ENCODE peak calls at places on chromosome 16, in four cellular contexts. W is osteocyte, R is AG04450, O is psoas muscle. Z is an unnamed sample.

GRCh38 chr16:65121870-65122723 is at the start of gene CDH11:
- DNase-seq in W (peak; percentile 93), R (peak; percentile 55), O (peak; percentile 71), Z (no peak)

GRCh38 chr16:48053346-48053745 is 102.4 kb downstream of the ABCC12 start:
- DNase-seq in W (no peak), R (peak; percentile 32), O (no peak), Z (no peak)

GRCh38 chr16:77669057-77669456 is 53.3 kb upstream of the NUDT7 start:
- DNase-seq in W (no peak), R (no peak), O (no peak), Z (no peak)

GRCh38 chr16:67215690-67216089 is 11.2 kb upstream of the TMEM208 start:
- DNase-seq in W (no peak), R (no peak), O (no peak), Z (no peak)

GRCh38 chr16:89721644-89722391 is 481 bp downstream of the ZNF276 start:
- DNase-seq in W (no peak), R (no peak), O (peak; percentile 77), Z (no peak)

GRCh38 chr16:6020162-6020980 is 922.8 kb upstream of the EEF2KMT start:
- DNase-seq in W (no peak), R (no peak), O (no peak), Z (no peak)

GRCh38 chr16:17166095-17166494 is 304.7 kb downstream of the XYLT1 start:
- DNase-seq in W (no peak), R (no peak), O (no peak), Z (no peak)

GRCh38 chr16:80065565-80065964 is 465.0 kb upstream of the MAF start:
- DNase-seq in W (no peak), R (no peak), O (no peak), Z (no peak)

GRCh38 chr16:785563-786535 is 2.3 kb downstream of the RPUSD1 start:
- DNase-seq in W (peak; percentile 90), R (no peak), O (peak; percentile 81), Z (peak; percentile 65)

GRCh38 chr16:47774661-47775060 is 313.5 kb downstream of the PHKB start:
- DNase-seq in W (no peak), R (no peak), O (no peak), Z (no peak)

GRCh38 chr16:68009157-68009735 is 6.5 kb downstream of the DPEP2NB start:
- DNase-seq in W (no peak), R (no peak), O (no peak), Z (no peak)

GRCh38 chr16:80804061-80804450 is 342 bp downstream of the CDYL2 start:
- DNase-seq in W (no peak), R (peak; percentile 30), O (peak; percentile 68), Z (no peak)

DNA sequence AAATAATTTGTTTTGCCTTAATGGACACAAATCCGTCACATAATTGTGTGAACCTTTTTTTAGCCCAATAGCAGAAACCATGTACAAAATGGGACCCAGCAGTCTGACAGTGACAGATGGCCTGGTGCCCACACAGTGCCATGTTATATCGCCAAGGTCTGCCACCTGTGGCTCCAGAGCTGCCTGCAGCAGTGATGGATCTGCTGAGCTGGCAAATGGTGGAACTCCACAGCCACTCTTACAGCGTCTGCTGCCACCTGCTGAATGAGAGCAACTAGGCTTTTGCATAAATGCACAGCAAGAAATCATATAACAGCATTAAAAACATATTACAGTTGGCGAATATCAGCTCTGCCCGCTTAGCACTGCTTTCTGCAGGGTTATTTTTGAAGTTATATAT is 59.4 kb downstream of the NUP93 start:
- DNase-seq in W (no peak), R (no peak), O (no peak), Z (no peak)
- TF ChIP-seq CTCF in W (peak; percentile 62), R (peak; percentile 56), O (peak; percentile 41), Z (no peak)

GRCh38 chr16:88383401-88384221 is 852 bp downstream of the ZNF469 start:
- DNase-seq in W (no peak), R (no peak), O (peak; percentile 72), Z (peak; percentile 46)
- TF ChIP-seq CTCF in W (peak; percentile 67), R (peak; percentile 68), O (peak; percentile 42), Z (peak; percentile 41)

GRCh38 chr16:2328428-2328827 is 12.1 kb downstream of the ABCA3 start:
- DNase-seq in W (no peak), R (no peak), O (no peak), Z (no peak)
- TF ChIP-seq CTCF in W (no peak), R (no peak), O (no peak), Z (no peak)

DNA sequence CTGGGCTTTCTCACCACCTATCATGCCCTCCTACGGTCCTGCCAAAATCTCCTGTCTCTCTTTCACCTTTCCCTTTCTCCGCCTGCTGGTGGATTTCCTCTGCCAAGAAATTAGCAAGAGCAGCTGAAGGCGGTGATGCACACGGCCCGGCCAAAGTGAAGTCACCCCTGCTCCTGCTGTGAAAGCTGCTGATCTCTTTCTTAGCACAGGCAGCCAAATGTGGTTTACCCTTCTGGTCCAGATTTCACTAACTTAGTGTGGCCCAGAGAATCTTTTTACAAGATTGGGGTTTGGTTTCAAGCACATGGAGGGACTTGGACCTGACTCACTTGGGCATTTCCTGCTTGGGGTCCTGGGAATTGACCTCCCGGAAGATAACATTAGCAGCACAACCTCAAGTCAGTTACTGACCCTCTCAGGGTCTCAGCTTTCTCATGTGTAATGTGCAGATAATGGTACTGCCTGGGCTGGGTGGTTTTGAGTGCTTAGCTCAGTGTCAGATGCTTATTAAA is 155.7 kb downstream of the SOCS1 start:
- DNase-seq in W (no peak), R (peak; percentile 94), O (peak; percentile 75), Z (no peak)
- TF ChIP-seq CTCF in W (peak; percentile 51), R (peak; percentile 72), O (no peak), Z (no peak)

GRCh38 chr16:72837846-72838661 is 209.9 kb downstream of the ZFHX3 start:
- DNase-seq in W (no peak), R (no peak), O (no peak), Z (no peak)
- TF ChIP-seq CTCF in W (no peak), R (peak; percentile 24), O (no peak), Z (no peak)

GRCh38 chr16:57626420-57627170 is 1.8 kb upstream of the ADGRG1 start:
- DNase-seq in W (no peak), R (no peak), O (peak; percentile 32), Z (no peak)

GRCh38 chr16:57627184-57627871 is 1.1 kb upstream of the ADGRG1 start:
- DNase-seq in W (no peak), R (no peak), O (peak; percentile 34), Z (no peak)

GRCh38 chr16:57628782-57629181 is 352 bp downstream of the ADGRG1 start:
- DNase-seq in W (no peak), R (no peak), O (no peak), Z (no peak)

GRCh38 chr16:57629516-57630401 is 1.3 kb downstream of the ADGRG1 start:
- DNase-seq in W (no peak), R (no peak), O (no peak), Z (no peak)

GRCh38 chr16:57628008-57628781 is at the start of gene ADGRG1:
- DNase-seq in W (peak; percentile 96), R (peak; percentile 80), O (peak; percentile 83), Z (peak; percentile 83)
- TF ChIP-seq CTCF in W (peak; percentile 30), R (no peak), O (no peak), Z (no peak)

GRCh38 chr16:55323637-55324490 is at the start of gene IRX6:
- DNase-seq in W (no peak), R (no peak), O (peak; percentile 90), Z (no peak)
- TF ChIP-seq CTCF in W (peak; percentile 68), R (no peak), O (peak; percentile 59), Z (peak; percentile 9)

DNA sequence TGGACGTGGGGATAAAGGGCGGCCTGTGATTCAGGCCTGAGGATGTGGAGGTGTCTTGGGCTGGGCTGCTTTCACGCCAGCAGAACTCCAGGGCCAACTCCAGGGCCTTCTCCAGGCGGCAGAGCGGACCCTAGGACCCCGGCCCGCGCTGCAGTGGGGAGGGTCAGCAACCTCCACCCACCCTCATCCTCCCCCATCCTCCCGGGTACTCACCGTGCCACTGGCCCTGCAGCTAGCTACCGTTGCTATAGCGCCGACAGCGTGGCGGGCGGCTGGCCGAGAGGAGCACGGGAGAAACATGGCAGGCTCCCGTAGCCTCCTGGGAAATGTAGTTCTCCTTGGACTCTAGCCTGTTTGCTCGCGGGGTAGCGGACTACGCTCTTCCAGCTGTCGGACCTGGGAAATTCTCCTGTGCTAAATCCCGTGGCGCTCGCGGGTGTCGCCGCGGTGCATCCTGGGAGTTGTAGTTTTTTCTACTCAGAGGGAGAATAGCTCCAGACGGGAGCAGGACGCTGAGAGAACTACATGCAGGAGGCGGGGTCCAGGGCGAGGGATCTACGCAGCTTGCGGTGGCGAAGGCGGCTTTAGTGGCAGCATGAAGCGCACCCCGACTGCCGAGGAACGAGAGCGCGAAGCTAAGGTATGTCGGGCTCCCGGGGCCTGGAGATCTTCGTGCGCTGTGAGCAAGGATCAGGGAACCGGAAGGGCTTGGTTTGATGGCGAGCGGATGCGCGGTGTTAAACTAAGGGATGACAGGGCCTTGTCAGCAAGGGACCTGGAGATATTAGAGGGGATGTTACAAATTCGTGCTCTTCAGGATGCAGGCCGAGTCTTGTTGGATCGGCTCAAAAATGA is at the start of the genes FTO and RPGRIP1L:
- DNase-seq in W (peak; percentile 100), R (peak; percentile 98), O (peak; percentile 99), Z (peak; percentile 98)
- TF ChIP-seq CTCF in W (peak; percentile 6), R (no peak), O (no peak), Z (no peak)

GRCh38 chr16:11354407-11354732 is 9.1 kb downstream of the RMI2 start:
- DNase-seq in W (no peak), R (no peak), O (no peak), Z (no peak)
- TF ChIP-seq CTCF in W (no peak), R (no peak), O (no peak), Z (no peak)

DNA sequence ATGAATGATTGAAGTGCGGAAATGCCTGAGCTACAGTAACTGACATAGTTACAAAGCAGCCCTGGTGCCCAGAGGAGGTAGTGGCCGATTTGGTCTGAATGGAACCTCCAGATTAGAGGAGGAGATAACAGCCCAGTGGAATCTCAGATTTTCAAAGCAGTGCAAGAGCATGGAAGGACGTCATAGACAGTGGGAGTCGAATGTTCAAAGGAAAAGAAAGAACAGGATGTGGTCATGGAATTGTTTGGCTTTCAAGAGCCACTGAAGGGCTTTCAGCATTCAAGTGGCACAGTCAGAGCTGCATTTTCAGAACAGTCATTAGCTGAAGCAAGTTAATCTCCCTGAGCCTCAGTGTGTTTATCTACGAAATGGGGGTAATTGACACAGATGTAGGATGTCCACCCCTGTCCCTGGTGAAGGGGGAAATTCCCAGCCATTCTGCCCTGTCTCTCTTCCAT is 104.6 kb upstream of the CACNG3 start:
- DNase-seq in W (no peak), R (no peak), O (no peak), Z (no peak)
- TF ChIP-seq CTCF in W (no peak), R (no peak), O (no peak), Z (no peak)